ENCODE peak calls at places on chromosomes 7 and 10, in seven cellular contexts. Z is mucosa of descending colon, H is GM20000, M is CD14-positive monocyte, D is WTC11, Y is A549, W is GM23338. P is an unnamed sample.

GRCh38 chr10:131532745-131533341 is 221.3 kb upstream of the TCERG1L start:
- DNase-seq in Y (no peak), Z (no peak), D (no peak), W (no peak), H (no peak), M (no peak), P (no peak)

GRCh38 chr10:62231371-62231770 is 37.3 kb downstream of the RTKN2 start:
- DNase-seq in D (no peak), Y (peak), M (no peak), Z (no peak), H (no peak), W (no peak), P (no peak)

GRCh38 chr10:83908987-83909386 is 230.3 kb upstream of the GHITM start:
- DNase-seq in M (no peak), H (no peak), D (no peak), W (no peak), Y (no peak), Z (no peak), P (no peak)

GRCh38 chr7:110534241-110534931 is 556.5 kb upstream of the LRRN3 start:
- DNase-seq in Y (peak), W (no peak), M (no peak), D (no peak), Z (no peak), H (no peak), P (no peak)

GRCh38 chr7:85719981-85720963 is 533.4 kb upstream of the SEMA3D start:
- DNase-seq in Z (no peak), H (no peak), M (no peak), W (peak), Y (peak), D (no peak), P (no peak)

GRCh38 chr10:1190791-1191490 is 134.8 kb downstream of the WDR37 start:
- DNase-seq in Z (no peak), Y (no peak), D (no peak), H (no peak), M (peak), W (no peak), P (peak)

GRCh38 chr10:126349096-126349495 is 39.2 kb downstream of the ADAM12 start:
- DNase-seq in D (no peak), Z (no peak), H (no peak), Y (no peak), M (no peak), W (no peak), P (no peak)

GRCh38 chr10:69484736-69485135 is 33.5 kb downstream of the TSPAN15 start:
- DNase-seq in Y (no peak), M (no peak), D (no peak), W (no peak), Z (no peak), H (no peak), P (no peak)

GRCh38 chr10:63236113-63236935 is 103.2 kb downstream of the NRBF2 start:
- DNase-seq in Z (no peak), H (peak), W (no peak), D (no peak), Y (peak), M (peak), P (no peak)

GRCh38 chr7:55593172-55593514 is 20.8 kb upstream of the VOPP1 start:
- DNase-seq in D (no peak), W (no peak), Y (no peak), M (no peak), Z (no peak), H (no peak), P (no peak)

GRCh38 chr7:22793593-22794462 is 28.8 kb downstream of the TOMM7 start:
- DNase-seq in H (no peak), W (no peak), Z (no peak), Y (no peak), D (no peak), M (no peak), P (no peak)

GRCh38 chr7:99729501-99730261 is 5.3 kb downstream of the CYP3A7 start:
- DNase-seq in D (no peak), H (no peak), M (no peak), W (no peak), Y (peak), Z (no peak), P (no peak)

GRCh38 chr10:61110188-61110844 is 166.3 kb upstream of the RHOBTB1 start:
- DNase-seq in W (no peak), H (no peak), Z (no peak), D (no peak), Y (no peak), M (no peak), P (no peak)

GRCh38 chr10:5434017-5434753 is 21.8 kb downstream of the NET1 start:
- DNase-seq in M (no peak), Y (peak), W (peak), Z (no peak), D (no peak), H (no peak), P (no peak)

GRCh38 chr7:139095194-139095659 is 14.3 kb downstream of the ZC3HAV1 start:
- DNase-seq in W (no peak), Y (no peak), H (peak), D (no peak), Z (peak), M (peak), P (no peak)

GRCh38 chr10:76150139-76150885 is 718.9 kb downstream of the LRMDA start:
- DNase-seq in M (no peak), Z (no peak), D (peak), Y (no peak), W (peak), H (no peak), P (no peak)

GRCh38 chr7:99380032-99380822 is 5.7 kb downstream of the ARPC1B start:
- DNase-seq in D (no peak), M (peak), Y (no peak), W (peak), Z (no peak), H (peak), P (no peak)

GRCh38 chr7:139702811-139703467 is 74.9 kb downstream of the HIPK2 start:
- DNase-seq in D (no peak), Y (no peak), H (peak), W (no peak), M (peak), Z (no peak), P (no peak)

GRCh38 chr10:98391065-98391464 is 23.9 kb downstream of the PYROXD2 start:
- DNase-seq in Y (no peak), M (no peak), D (no peak), Z (no peak), W (no peak), H (no peak), P (no peak)

DNA sequence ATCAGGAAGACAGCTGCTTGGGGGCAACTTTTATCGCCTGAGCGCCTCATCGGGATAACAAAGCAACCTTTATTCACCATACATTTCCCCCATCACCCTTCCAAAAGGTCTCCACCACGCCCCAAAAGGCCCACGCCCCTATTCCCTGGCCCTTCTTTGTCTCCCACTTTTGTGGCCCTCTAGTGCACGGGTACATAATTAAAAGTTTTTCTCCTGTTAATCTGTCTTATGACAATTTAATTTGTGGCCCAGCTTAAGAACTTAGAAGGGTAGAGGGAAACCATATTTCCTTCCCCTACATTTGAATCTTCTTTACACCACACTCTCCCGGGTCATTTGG is 643 bp downstream of the RP9 start:
- DNase-seq in Z (peak), Y (no peak), D (no peak), W (peak), M (no peak), H (peak), P (peak)
- TF ChIP-seq CTCF in Z (no peak), Y (no peak), D (no peak), W (no peak), M (no peak), H (no peak), P (no peak)

DNA sequence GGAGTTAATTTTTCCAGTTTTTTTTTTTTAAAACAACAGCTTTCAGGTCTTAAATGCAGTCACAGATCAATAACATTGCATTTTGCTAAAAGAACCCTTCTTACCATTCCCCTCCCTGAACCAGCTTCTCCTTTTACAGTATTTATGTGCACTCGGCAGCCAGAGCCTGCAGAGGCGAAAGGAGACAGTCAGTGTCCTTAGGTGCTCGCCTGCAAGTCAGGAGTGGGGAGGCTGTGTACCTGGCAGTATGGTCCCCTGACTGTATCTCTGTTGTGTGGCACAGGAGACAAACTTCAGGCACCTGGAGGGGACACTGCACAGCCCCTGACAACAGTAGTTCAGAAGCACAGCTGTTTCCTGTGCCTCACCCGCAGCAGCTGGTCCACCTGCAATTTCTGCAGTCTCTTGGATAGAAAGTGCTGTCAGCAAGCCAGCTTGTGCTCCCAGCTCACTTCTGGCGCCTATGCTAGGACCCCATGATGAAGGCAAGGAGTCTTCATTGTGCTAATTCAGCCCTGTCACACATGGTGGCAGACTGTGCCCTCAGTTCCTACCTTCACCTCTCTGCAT is 73.4 kb upstream of the LAMB4 start:
- DNase-seq in Y (no peak), W (no peak), M (no peak), Z (no peak), H (no peak), D (no peak), P (peak)
- TF ChIP-seq CTCF in Y (no peak), W (no peak), M (no peak), Z (no peak), H (no peak), D (no peak), P (no peak)

GRCh38 chr10:77332256-77332655 is 305.4 kb downstream of the KCNMA1 start:
- DNase-seq in M (no peak), W (no peak), Z (no peak), Y (no peak), D (no peak), H (no peak), P (peak)
- TF ChIP-seq CTCF in M (no peak), W (no peak), Z (no peak), Y (no peak), D (no peak), H (no peak), P (no peak)

GRCh38 chr10:44813201-44813600 is 97.9 kb upstream of the TMEM72 start:
- DNase-seq in H (no peak), Y (no peak), D (no peak), W (no peak), M (no peak), Z (no peak), P (no peak)

GRCh38 chr10:44807451-44807850 is 103.7 kb upstream of the TMEM72 start:
- DNase-seq in W (no peak), Y (no peak), Z (no peak), H (no peak), M (no peak), D (no peak), P (no peak)

GRCh38 chr10:44811072-44811471 is 100.1 kb upstream of the TMEM72 start:
- DNase-seq in M (no peak), D (no peak), H (no peak), W (no peak), Y (no peak), Z (no peak), P (no peak)

GRCh38 chr10:44806895-44807294 is 104.2 kb upstream of the TMEM72 start:
- DNase-seq in H (no peak), Z (no peak), M (no peak), D (no peak), W (no peak), Y (no peak), P (no peak)

DNA sequence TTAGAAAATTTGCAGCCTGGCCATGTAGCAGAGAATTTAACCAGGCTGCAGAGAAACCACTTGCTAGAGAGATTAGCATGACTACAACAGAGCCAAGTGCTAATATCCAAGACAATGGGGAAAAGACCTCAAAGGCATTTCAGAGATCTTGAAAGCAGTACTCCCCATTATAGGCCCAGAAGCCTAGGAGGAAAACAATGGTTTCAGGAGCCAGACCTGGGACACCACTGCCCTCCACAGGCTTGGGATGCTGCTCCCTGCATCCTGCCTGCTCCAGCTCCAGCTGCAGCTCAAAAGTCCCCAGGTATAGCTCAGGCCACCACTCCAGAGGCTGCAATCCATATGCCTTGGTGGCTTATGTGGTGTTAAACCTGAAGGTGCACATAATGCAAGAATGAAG is 101.5 kb upstream of the TMEM72 start:
- DNase-seq in Y (no peak), Z (no peak), M (no peak), W (peak), D (peak), H (no peak), P (no peak)
- TF ChIP-seq CTCF in Y (no peak), Z (no peak), M (no peak), W (peak), D (no peak), H (no peak), P (no peak)